ENCODE peak calls at places on chromosomes 16 and 17, in seven cellular contexts. F is endothelial cell of umbilical vein, H is A673, Q is PC-9, E is foreskin keratinocyte, U is substantia nigra, X is cardiac muscle cell. G is an unnamed sample.

GRCh38 chr17:27601069-27601974 is 29.7 kb upstream of the LGALS9 start:
- DNase-seq in F (peak; percentile 87), E (peak; percentile 39), X (peak; percentile 89), U (peak; percentile 44), H (peak; percentile 85), Q (peak; percentile 65), G (peak; percentile 17)

GRCh38 chr16:71565812-71566700 is 10.8 kb downstream of the TAT start:
- DNase-seq in U (no peak), X (no peak), F (no peak), Q (no peak), E (no peak), H (no peak), G (no peak)

GRCh38 chr17:37802712-37803416 is 58.0 kb upstream of the HNF1B start:
- DNase-seq in U (no peak), E (no peak), Q (no peak), F (no peak), X (peak; percentile 84), H (no peak), G (no peak)

GRCh38 chr16:65281636-65282035 is 159.8 kb upstream of the CDH11 start:
- DNase-seq in U (no peak), H (no peak), E (no peak), Q (no peak), X (no peak), F (no peak), G (no peak)

GRCh38 chr17:61139219-61139618 is 260.4 kb upstream of the TBX2 start:
- DNase-seq in F (no peak), U (no peak), H (no peak), Q (peak; percentile 35), X (peak; percentile 83), E (peak; percentile 12), G (no peak)

GRCh38 chr17:59377410-59377809 is 46.0 kb downstream of the YPEL2 start:
- DNase-seq in E (no peak), F (peak; percentile 94), Q (no peak), U (no peak), X (no peak), H (no peak), G (no peak)

GRCh38 chr17:78359216-78359935 is 501 bp downstream of the SOCS3 start:
- DNase-seq in H (peak; percentile 52), U (no peak), X (peak; percentile 67), F (peak; percentile 35), E (no peak), Q (no peak), G (no peak)

GRCh38 chr16:13866073-13866472 is 53.9 kb upstream of the ERCC4 start:
- DNase-seq in Q (peak; percentile 66), F (peak; percentile 73), X (peak; percentile 93), U (peak; percentile 3), E (peak; percentile 27), H (peak; percentile 83), G (no peak)

GRCh38 chr17:76539631-76540271 is at the start of gene PRCD:
- DNase-seq in Q (no peak), U (no peak), F (no peak), E (no peak), X (no peak), H (no peak), G (no peak)

GRCh38 chr16:66581246-66581952 is 2.1 kb downstream of the CMTM2 start:
- DNase-seq in U (no peak), E (no peak), H (no peak), X (peak; percentile 34), F (no peak), Q (no peak), G (no peak)

GRCh38 chr17:6343191-6343590 is 91.7 kb downstream of the AIPL1 start:
- DNase-seq in X (no peak), F (no peak), U (no peak), E (no peak), H (no peak), Q (no peak), G (no peak)

GRCh38 chr17:75776399-75777242 is 8.0 kb upstream of the UNK start:
- DNase-seq in H (no peak), F (no peak), U (no peak), E (no peak), Q (no peak), X (peak; percentile 55), G (no peak)

GRCh38 chr17:79707931-79708891 is 22.5 kb upstream of the ENPP7 start:
- DNase-seq in X (peak; percentile 55), E (no peak), Q (peak; percentile 46), H (peak; percentile 55), U (peak; percentile 1), F (peak; percentile 35), G (peak; percentile 38)

GRCh38 chr16:79372504-79373184 is 227.9 kb downstream of the MAF start:
- DNase-seq in Q (no peak), F (no peak), X (peak; percentile 57), E (no peak), U (no peak), H (no peak), G (no peak)

GRCh38 chr16:69328854-69329316 is 1.5 kb downstream of the PDF start:
- DNase-seq in H (peak; percentile 46), U (no peak), E (no peak), Q (no peak), F (peak; percentile 44), X (no peak), G (no peak)

GRCh38 chr16:67202956-67203493 is 4.1 kb downstream of the ELMO3 start:
- DNase-seq in U (no peak), E (no peak), Q (no peak), F (no peak), X (no peak), H (no peak), G (no peak)

GRCh38 chr17:31595076-31595475 is 203.6 kb downstream of the RAB11FIP4 start:
- DNase-seq in H (no peak), U (no peak), Q (peak; percentile 26), X (no peak), E (no peak), F (no peak), G (no peak)
- H3K27ac ChIP-seq in H (no peak overlapping the region), U (no peak overlapping the region), Q (peak overlapping the region; percentile 71), X (no peak overlapping the region), E (no peak overlapping the region), F (no peak overlapping the region), G (no peak overlapping the region)

GRCh38 chr16:81041696-81042095 is 6.1 kb downstream of the ATMIN start:
- DNase-seq in Q (no peak), E (no peak), X (no peak), U (no peak), F (no peak), H (no peak), G (no peak)

GRCh38 chr16:81035975-81036750 is 521 bp downstream of the ATMIN start:
- DNase-seq in H (peak; percentile 18), E (no peak), U (no peak), F (peak; percentile 40), Q (peak; percentile 18), X (peak; percentile 24), G (no peak)

GRCh38 chr16:81035398-81035974 is at the start of gene ATMIN:
- DNase-seq in F (peak; percentile 77), X (peak; percentile 90), H (peak; percentile 93), Q (peak; percentile 85), U (peak; percentile 48), E (peak; percentile 49), G (peak; percentile 68)

GRCh38 chr16:81040837-81041236 is 5.2 kb downstream of the ATMIN start:
- DNase-seq in H (peak; percentile 3), E (no peak), F (no peak), U (no peak), Q (no peak), X (no peak), G (no peak)

DNA sequence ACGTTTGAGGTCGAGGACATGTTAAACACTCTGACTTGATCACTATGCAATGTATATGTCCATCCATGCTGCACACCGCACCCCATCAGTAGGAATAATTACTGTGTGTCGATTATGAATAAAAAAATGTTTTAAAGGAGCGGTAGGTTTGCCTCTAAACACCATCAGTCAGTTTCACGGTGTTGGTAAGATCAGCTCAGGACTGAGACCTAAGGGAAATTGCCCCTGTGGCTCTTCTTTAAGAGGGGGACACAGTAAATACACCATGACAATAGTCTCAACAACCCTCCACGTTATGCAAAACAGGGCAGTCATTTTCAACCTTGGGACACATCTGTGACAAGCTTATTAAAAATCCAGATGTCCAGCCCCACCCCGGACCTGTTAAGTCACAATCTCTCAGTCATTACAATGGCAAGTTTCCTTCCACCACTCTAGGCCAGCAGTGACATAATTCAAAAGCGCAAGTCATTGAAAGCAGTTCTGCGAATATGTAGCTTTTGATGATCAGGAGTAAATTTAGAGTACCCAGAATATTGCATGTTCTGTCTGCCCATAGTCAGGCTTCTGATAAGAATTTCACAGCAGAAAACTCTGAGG is 1.2 kb downstream of the ATMIN start:
- DNase-seq in H (peak; percentile 3), U (no peak), E (no peak), F (peak; percentile 23), Q (peak; percentile 3), X (no peak), G (no peak)
- H3K27ac ChIP-seq in H (peak overlapping the region; percentile 38), U (peak overlapping the region; percentile 68), E (peak overlapping the region; percentile 30), F (peak overlapping the region; percentile 61), Q (peak overlapping the region; percentile 24), X (no peak overlapping the region), G (no peak overlapping the region)

DNA sequence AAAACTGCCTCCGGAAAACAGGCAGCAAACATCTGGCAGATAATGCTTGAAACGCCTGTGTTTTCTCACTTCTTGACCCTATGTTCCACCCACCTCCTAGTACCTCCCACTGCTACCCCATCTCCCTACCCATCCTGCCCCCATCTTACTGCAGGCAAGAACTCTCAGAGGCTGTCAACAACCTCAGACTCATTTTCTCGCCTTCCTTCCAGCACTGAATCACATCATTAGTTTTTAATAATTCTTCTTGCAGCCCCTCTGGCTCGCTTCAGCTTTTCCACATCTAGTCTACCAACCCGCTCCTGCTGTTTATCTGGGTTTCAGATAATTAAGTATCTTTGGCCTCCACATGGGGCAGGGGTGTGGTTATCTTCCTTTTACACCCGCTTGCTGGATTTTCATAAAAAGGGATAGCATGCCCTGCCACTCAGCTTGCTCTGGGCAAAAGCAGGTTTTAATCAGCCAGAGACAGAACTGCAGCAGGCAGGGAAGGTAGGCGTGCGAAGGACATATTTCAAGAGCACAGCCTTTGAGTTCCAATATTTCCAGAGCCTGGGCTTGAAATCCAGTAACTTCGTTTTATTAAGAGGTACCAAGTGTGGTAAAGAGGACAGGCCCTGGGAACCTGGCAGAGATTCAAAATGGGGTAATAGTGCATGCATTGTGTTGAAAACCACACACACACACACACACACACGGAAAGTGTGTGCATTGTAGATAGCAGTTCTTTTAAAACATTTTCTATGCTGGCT is 87.5 kb downstream of the BMERB1 start:
- DNase-seq in E (no peak), Q (no peak), F (peak; percentile 72), X (peak; percentile 86), H (no peak), U (no peak), G (no peak)
- H3K27ac ChIP-seq in E (no peak overlapping the region), Q (no peak overlapping the region), F (no peak overlapping the region), X (peak overlapping the region; percentile 12), H (no peak overlapping the region), U (peak overlapping the region; percentile 43), G (no peak overlapping the region)

DNA sequence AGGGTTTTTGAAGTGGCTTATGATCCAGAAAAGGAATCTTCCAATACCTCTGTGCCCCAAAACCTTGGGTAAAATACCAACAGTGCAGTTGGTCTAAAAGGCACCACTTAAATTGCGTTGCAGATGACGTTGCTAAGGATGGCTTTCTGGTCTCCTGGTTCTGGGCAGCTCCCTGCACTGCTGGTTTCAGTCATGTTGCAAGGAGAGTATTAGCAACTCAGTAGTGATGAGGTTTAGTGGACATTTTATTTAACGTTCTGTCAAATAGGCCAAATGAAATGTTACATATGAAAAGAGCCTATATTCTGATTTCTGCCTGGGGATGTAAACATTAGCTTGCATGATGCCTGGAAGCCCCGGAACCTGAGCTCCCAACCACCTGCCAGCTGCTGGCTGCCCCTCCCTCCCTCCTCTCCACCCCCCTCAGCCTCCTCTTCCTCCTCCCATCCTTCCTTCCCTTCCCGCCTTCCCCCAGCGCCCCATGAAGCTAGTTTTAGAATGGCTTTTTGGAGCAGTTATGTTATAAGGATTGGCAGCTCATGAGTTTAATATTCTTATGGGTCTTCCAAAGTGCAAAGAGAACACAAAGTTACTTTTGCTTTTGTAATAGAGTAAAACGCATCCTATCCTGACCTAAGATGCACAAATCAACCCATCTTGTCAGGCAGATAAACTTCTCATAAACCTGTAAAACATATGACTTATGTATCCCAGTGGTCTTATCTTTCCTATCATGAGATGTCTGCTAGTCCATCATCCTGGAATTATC is 20.7 kb downstream of the CD7 start:
- DNase-seq in F (no peak), X (no peak), Q (no peak), U (no peak), H (no peak), E (no peak), G (no peak)
- H3K27ac ChIP-seq in F (peak overlapping the region; percentile 93), X (no peak overlapping the region), Q (peak overlapping the region; percentile 83), U (peak overlapping the region; percentile 55), H (no peak overlapping the region), E (peak overlapping the region; percentile 87), G (peak overlapping the region; percentile 70)

G was measured in caudate nucleus.